ENCODE peak calls at places on chromosomes 12 and 14, in six cellular contexts. L is H7; D is spleen; C is activated CD4-positive, alpha-beta T cell treated with anti-CD3 and anti-CD28 coated beads, Interleukin-2, amount 50 U/mL, for 1 hour; P is T-cell; S is GM04504. R is an unnamed sample.

GRCh38 chr14:37170237-37170636 is 2.2 kb downstream of the SLC25A21 start:
- DNase-seq in L (no peak), D (no peak), C (no peak), P (no peak), S (no peak), R (no peak)

GRCh38 chr14:54475187-54475881 is 13.4 kb downstream of the GMFB start:
- DNase-seq in L (no peak), D (no peak), C (no peak), P (no peak), S (no peak), R (no peak)

GRCh38 chr14:88013750-88014349 is 8.9 kb downstream of the GPR65 start:
- DNase-seq in L (peak; percentile 30), D (no peak), C (peak; percentile 21), P (peak; percentile 37), S (peak; percentile 32), R (no peak)

GRCh38 chr14:104935955-104936354 is 11.3 kb downstream of the PLD4 start:
- DNase-seq in L (no peak), D (no peak), C (no peak), P (no peak), S (no peak), R (no peak)

GRCh38 chr14:96363751-96364336 is 518 bp downstream of the GSKIP start:
- DNase-seq in L (peak; percentile 46), D (peak; percentile 85), C (peak; percentile 42), P (peak; percentile 33), S (peak; percentile 23), R (peak; percentile 34)

GRCh38 chr14:24037658-24038037 is 14.2 kb upstream of the CARMIL3 start:
- DNase-seq in L (no peak), D (peak; percentile 72), C (no peak), P (no peak), S (no peak), R (no peak)

GRCh38 chr14:22387776-22388241 is 201.2 kb downstream of the DAD1 start:
- DNase-seq in L (peak; percentile 28), D (no peak), C (no peak), P (no peak), S (no peak), R (no peak)

GRCh38 chr14:29462271-29462670 is 465.4 kb downstream of the PRKD1 start:
- DNase-seq in L (no peak), D (no peak), C (no peak), P (no peak), S (no peak), R (no peak)

GRCh38 chr14:94953541-94954260 is 183.8 kb upstream of the GSC start:
- DNase-seq in L (no peak), D (no peak), C (no peak), P (no peak), S (no peak), R (no peak)

GRCh38 chr14:99522457-99522891 is 41.3 kb downstream of the CCNK start:
- DNase-seq in L (no peak), D (peak; percentile 65), C (no peak), P (no peak), S (peak; percentile 32), R (no peak)

GRCh38 chr12:88723219-88723618 is 142.9 kb upstream of the KITLG start:
- DNase-seq in L (no peak), D (no peak), C (no peak), P (no peak), S (peak; percentile 76), R (no peak)

GRCh38 chr12:105820407-105821140 is 318.2 kb downstream of the NUAK1 start:
- DNase-seq in L (peak; percentile 16), D (no peak), C (no peak), P (no peak), S (peak; percentile 55), R (no peak)

GRCh38 chr14:106518054-106518943 is 991.9 kb downstream of the TMEM121 start:
- DNase-seq in L (no peak), D (peak; percentile 94), C (peak; percentile 91), P (peak; percentile 91), S (no peak), R (peak; percentile 77)

GRCh38 chr12:82174936-82175335 is 183.3 kb downstream of the CCDC59 start:
- DNase-seq in L (no peak), D (no peak), C (no peak), P (no peak), S (no peak), R (no peak)

GRCh38 chr14:22112004-22112403 is 438.4 kb upstream of the OR4E1 start:
- DNase-seq in L (peak; percentile 41), D (no peak), C (peak; percentile 50), P (peak; percentile 44), S (no peak), R (no peak)

GRCh38 chr12:114933428-114934160 is 249.6 kb upstream of the TBX3 start:
- DNase-seq in L (no peak), D (no peak), C (no peak), P (no peak), S (peak; percentile 91), R (no peak)

GRCh38 chr12:101829639-101830390 is 944 bp downstream of the GNPTAB start:
- DNase-seq in L (no peak), D (no peak), C (no peak), P (no peak), S (no peak), R (no peak)

GRCh38 chr14:88488081-88488480 is 66.7 kb downstream of the PTPN21 start:
- DNase-seq in L (no peak), D (no peak), C (no peak), P (no peak), S (no peak), R (no peak)

GRCh38 chr12:1606021-1606622 is 11.7 kb upstream of the FBXL14 start:
- DNase-seq in L (peak; percentile 66), D (peak; percentile 89), C (peak; percentile 47), P (peak; percentile 24), S (peak; percentile 84), R (no peak)

GRCh38 chr12:40942326-40942725 is 245.8 kb upstream of the PDZRN4 start:
- DNase-seq in L (no peak), D (no peak), C (no peak), P (no peak), S (no peak), R (no peak)

GRCh38 chr12:19127270-19127669 is 2.3 kb upstream of the PLEKHA5 start:
- DNase-seq in L (no peak), D (no peak), C (no peak), P (no peak), S (no peak), R (no peak)

GRCh38 chr12:118743896-118744700 is 237.2 kb upstream of the SRRM4 start:
- DNase-seq in L (no peak), D (no peak), C (no peak), P (no peak), S (no peak), R (no peak)

GRCh38 chr12:67239061-67239460 is 30.1 kb upstream of the CAND1 start:
- DNase-seq in L (no peak), D (no peak), C (no peak), P (no peak), S (no peak), R (no peak)

GRCh38 chr14:59103396-59103795 is 85.1 kb upstream of the DAAM1 start:
- DNase-seq in L (no peak), D (no peak), C (no peak), P (no peak), S (no peak), R (no peak)

GRCh38 chr12:47943492-47944359 is 19.7 kb upstream of the TMEM106C start:
- DNase-seq in L (no peak), D (no peak), C (no peak), P (no peak), S (no peak), R (no peak)

GRCh38 chr12:92827836-92828431 is 101.2 kb downstream of the EEA1 start:
- DNase-seq in L (peak; percentile 23), D (no peak), C (peak; percentile 35), P (peak; percentile 44), S (peak; percentile 12), R (no peak)

GRCh38 chr12:96047621-96048211 is 12.3 kb upstream of the LTA4H start:
- DNase-seq in L (no peak), D (no peak), C (no peak), P (no peak), S (no peak), R (peak; percentile 56)

GRCh38 chr12:39372929-39373328 is 70.0 kb downstream of the KIF21A start:
- DNase-seq in L (no peak), D (no peak), C (no peak), P (no peak), S (no peak), R (no peak)

GRCh38 chr14:96261772-96262485 is 5.9 kb downstream of the BDKRB1 start:
- DNase-seq in L (no peak), D (no peak), C (no peak), P (no peak), S (no peak), R (no peak)

GRCh38 chr12:42846782-42847181 is 257.2 kb upstream of the PRICKLE1 start:
- DNase-seq in L (no peak), D (no peak), C (no peak), P (no peak), S (no peak), R (no peak)

GRCh38 chr12:92144631-92145480 is 790 bp downstream of the BTG1 start:
- DNase-seq in L (peak; percentile 45), D (peak; percentile 92), C (peak; percentile 48), P (peak; percentile 44), S (no peak), R (peak; percentile 35)

GRCh38 chr12:95143784-95144205 is 70.4 kb upstream of the NR2C1 start:
- DNase-seq in L (no peak), D (no peak), C (no peak), P (no peak), S (no peak), R (no peak)

GRCh38 chr14:92924247-92924646 is 1.3 kb downstream of the CHGA start:
- DNase-seq in L (peak; percentile 84), D (no peak), C (no peak), P (no peak), S (no peak), R (no peak)

GRCh38 chr14:54132485-54132884 is 175.9 kb upstream of the BMP4 start:
- DNase-seq in L (no peak), D (no peak), C (no peak), P (no peak), S (no peak), R (no peak)

GRCh38 chr12:18262514-18262913 is 1.2 kb downstream of the PIK3C2G start:
- DNase-seq in L (no peak), D (no peak), C (no peak), P (no peak), S (no peak), R (no peak)

GRCh38 chr12:57130941-57131340 is 2.7 kb downstream of the LRP1 start:
- DNase-seq in L (peak; percentile 25), D (no peak), C (no peak), P (no peak), S (no peak), R (no peak)

GRCh38 chr14:23327947-23328744 is 6.9 kb downstream of the PABPN1 start:
- DNase-seq in L (peak; percentile 89), D (no peak), C (peak; percentile 58), P (peak; percentile 52), S (no peak), R (peak; percentile 61)

GRCh38 chr12:11500222-11500860 is 105.0 kb upstream of the PRB2 start:
- DNase-seq in L (peak; percentile 94), D (peak; percentile 86), C (peak; percentile 78), P (peak; percentile 78), S (peak; percentile 32), R (peak; percentile 63)

GRCh38 chr14:82704218-82704617 is 1170.6 kb upstream of the SEL1L start:
- DNase-seq in L (no peak), D (no peak), C (no peak), P (no peak), S (no peak), R (no peak)

GRCh38 chr12:94001691-94002090 is 146.7 kb upstream of the PLXNC1 start:
- DNase-seq in L (no peak), D (no peak), C (no peak), P (no peak), S (no peak), R (no peak)